ENCODE peak calls at places on chromosomes 1 and 21, in eight cellular contexts. E is colonic mucosa; I is smooth muscle cell of the brain vasculature; O is IMR-90; F is Peyer's patch; U is C1 segment of cervical spinal cord; R is neuronal stem cell; N is activated gamma-delta T cell treated with anti-CD3 and anti-CD28 coated beads, Interleukin-2, amount 50 U/mL, for 16 hours. V is an unnamed sample.

GRCh38 chr1:89274431-89274857 is 1.8 kb upstream of the GBP5 start:
- DNase-seq in E (no peak), I (peak), O (peak), F (no peak), U (no peak), R (no peak), N (no peak), V (no peak)

GRCh38 chr1:20344738-20345137 is 54.1 kb downstream of the VWA5B1 start:
- DNase-seq in E (no peak), I (no peak), O (no peak), F (no peak), U (no peak), R (no peak), N (no peak), V (no peak)

GRCh38 chr1:5658340-5659316 is 333.6 kb downstream of the NPHP4 start:
- DNase-seq in E (peak), I (no peak), O (no peak), F (no peak), U (no peak), R (no peak), N (no peak), V (no peak)

GRCh38 chr1:70504821-70505193 is 93.7 kb downstream of the CTH start:
- DNase-seq in E (no peak), I (no peak), O (peak), F (no peak), U (no peak), R (no peak), N (no peak), V (no peak)

GRCh38 chr1:186212574-186213224 is 162.4 kb downstream of the TPR start:
- DNase-seq in E (peak), I (peak), O (peak), F (no peak), U (no peak), R (peak), N (no peak), V (peak)

GRCh38 chr1:206001476-206001888 is 1.7 kb downstream of the RAB7B start:
- DNase-seq in E (peak), I (peak), O (peak), F (no peak), U (no peak), R (no peak), N (no peak), V (no peak)

GRCh38 chr1:9891207-9891606 is 18.9 kb downstream of the CTNNBIP1 start:
- DNase-seq in E (no peak), I (no peak), O (peak), F (no peak), U (no peak), R (no peak), N (no peak), V (no peak)

GRCh38 chr1:198199105-198199504 is 42.3 kb downstream of the NEK7 start:
- DNase-seq in E (no peak), I (no peak), O (no peak), F (no peak), U (no peak), R (no peak), N (no peak), V (no peak)

GRCh38 chr1:246629976-246630375 is 63.7 kb downstream of the CNST start:
- DNase-seq in E (no peak), I (no peak), O (no peak), F (no peak), U (no peak), R (no peak), N (no peak), V (no peak)

GRCh38 chr1:225770586-225771248 is 6.9 kb upstream of the SRP9 start:
- DNase-seq in E (no peak), I (no peak), O (no peak), F (no peak), U (no peak), R (peak), N (no peak), V (peak)

GRCh38 chr1:31101147-31101502 is 35.6 kb upstream of the PUM1 start:
- DNase-seq in E (peak), I (peak), O (peak), F (no peak), U (no peak), R (no peak), N (no peak), V (no peak)

GRCh38 chr1:11444907-11445306 is 34.0 kb upstream of the DISP3 start:
- DNase-seq in E (no peak), I (no peak), O (no peak), F (no peak), U (no peak), R (no peak), N (no peak), V (no peak)

GRCh38 chr21:26473471-26473870 is 99.6 kb downstream of the CYYR1 start:
- DNase-seq in E (no peak), I (no peak), O (no peak), F (no peak), U (no peak), R (no peak), N (no peak), V (no peak)

GRCh38 chr1:168906367-168906766 is 177.4 kb upstream of the DPT start:
- DNase-seq in E (no peak), I (no peak), O (no peak), F (no peak), U (no peak), R (no peak), N (no peak), V (no peak)

GRCh38 chr1:62530516-62531154 is 66.7 kb upstream of the ANGPTL3 start:
- DNase-seq in E (peak), I (peak), O (peak), F (peak), U (no peak), R (peak), N (no peak), V (peak)

GRCh38 chr1:10861822-10862221 is 65.4 kb upstream of the CASZ1 start:
- DNase-seq in E (no peak), I (no peak), O (no peak), F (no peak), U (no peak), R (no peak), N (no peak), V (no peak)

GRCh38 chr1:199725002-199725401 is 302.5 kb upstream of the NR5A2 start:
- DNase-seq in E (no peak), I (no peak), O (no peak), F (no peak), U (no peak), R (no peak), N (no peak), V (no peak)